ENCODE peak calls at places on chromosomes 16 and 17, in five cellular contexts. U, Q, R, E and M are unnamed samples. For H3K4me1, the result is how much of the 10 kb centered on the place peaks cover.

GRCh38 chr16:27863377-27863776 is 200.1 kb downstream of the GSG1L start:
- DNase-seq in U (no peak), Q (no peak), E (no peak), R (no peak), M (no peak)

GRCh38 chr17:35080536-35080935 is 17.0 kb upstream of the RFFL start:
- DNase-seq in Q (no peak), U (no peak), R (no peak), E (no peak), M (no peak)

GRCh38 chr17:42819939-42820535 is 4.0 kb downstream of the BECN1 start:
- DNase-seq in Q (no peak), U (peak), R (no peak), E (peak), M (no peak)

GRCh38 chr16:4409081-4409932 is 7.1 kb downstream of the CORO7 start:
- DNase-seq in E (no peak), U (no peak), R (no peak), Q (no peak), M (no peak)

GRCh38 chr17:68697850-68698313 is 96.7 kb upstream of the FAM20A start:
- DNase-seq in Q (no peak), U (no peak), E (no peak), R (peak), M (no peak)

GRCh38 chr16:13977177-13977576 is 57.2 kb downstream of the ERCC4 start:
- DNase-seq in R (no peak), U (no peak), Q (no peak), E (no peak), M (no peak)

GRCh38 chr16:69111831-69112230 is 6.4 kb downstream of the HAS3 start:
- DNase-seq in U (peak), R (no peak), Q (no peak), E (no peak), M (no peak)

GRCh38 chr17:1107083-1107776 is 72.6 kb downstream of the ABR start:
- DNase-seq in E (no peak), Q (no peak), R (no peak), U (no peak), M (no peak)

GRCh38 chr17:50684612-50685333 is 22.9 kb downstream of the ANKRD40 start:
- DNase-seq in Q (no peak), E (peak), U (peak), R (peak), M (peak)

GRCh38 chr17:12794919-12795517 is 5.7 kb downstream of the ARHGAP44 start:
- DNase-seq in Q (no peak), E (no peak), U (no peak), R (no peak), M (no peak)

GRCh38 chr16:583470-583814 is 6.4 kb upstream of the RAB40C start:
- DNase-seq in Q (peak), U (peak), R (no peak), E (peak), M (no peak)

GRCh38 chr16:11621920-11622651 is 35.4 kb upstream of the LITAF start:
- DNase-seq in U (no peak), E (no peak), R (no peak), Q (no peak), M (peak)

GRCh38 chr17:31433091-31433790 is 41.8 kb downstream of the RAB11FIP4 start:
- DNase-seq in Q (no peak), R (no peak), E (no peak), U (no peak), M (no peak)

GRCh38 chr17:39553326-39553945 is 54.3 kb downstream of the NEUROD2 start:
- DNase-seq in U (no peak), E (no peak), Q (no peak), R (no peak), M (no peak)

GRCh38 chr17:66904760-66905637 is 59.5 kb upstream of the CACNG4 start:
- DNase-seq in E (peak), U (no peak), R (no peak), Q (peak), M (no peak)

GRCh38 chr17:49756805-49757496 is 7.0 kb downstream of the FAM117A start:
- DNase-seq in Q (no peak), U (no peak), E (no peak), R (no peak), M (no peak)

GRCh38 chr17:48100591-48101011 is 677 bp downstream of the CBX1 start:
- DNase-seq in R (peak), Q (peak), E (peak), U (peak), M (peak)

GRCh38 chr17:31321971-31322370 is 549 bp upstream of the EVI2A start:
- DNase-seq in E (no peak), Q (no peak), U (no peak), R (no peak), M (no peak)

GRCh38 chr16:58589311-58589890 is 40.2 kb downstream of the CNOT1 start:
- DNase-seq in Q (no peak), E (no peak), U (no peak), R (no peak), M (no peak)

GRCh38 chr17:34569591-34569990 is 9.8 kb upstream of the TMEM132E start:
- DNase-seq in Q (no peak), E (no peak), R (no peak), U (no peak), M (no peak)

GRCh38 chr17:61392679-61393078 is 7.0 kb upstream of the TBX2 start:
- DNase-seq in Q (no peak), R (no peak), E (no peak), U (no peak), M (no peak)

GRCh38 chr17:74584307-74584706 is 7.8 kb downstream of the CD300LD start:
- DNase-seq in R (no peak), E (no peak), Q (no peak), U (no peak), M (no peak)

GRCh38 chr16:84844049-84844350 is 24.2 kb downstream of the CRISPLD2 start:
- DNase-seq in R (peak), U (no peak), E (no peak), Q (no peak), M (peak)

GRCh38 chr16:7688811-7689210 is 356.2 kb downstream of the RBFOX1 start:
- DNase-seq in U (no peak), E (no peak), Q (no peak), R (no peak), M (no peak)

GRCh38 chr16:85350973-85351372 is 238.7 kb upstream of the CIBAR2 start:
- DNase-seq in E (peak), Q (peak), R (peak), U (no peak), M (peak)

GRCh38 chr16:3745751-3746355 is 28.5 kb upstream of the TRAP1 start:
- DNase-seq in Q (no peak), R (peak), U (no peak), E (no peak), M (no peak)

GRCh38 chr17:4301066-4301465 is 37.3 kb upstream of the ANKFY1 start:
- DNase-seq in E (no peak), R (no peak), U (no peak), Q (no peak), M (no peak)

GRCh38 chr16:58026139-58026704 is 668 bp downstream of the MMP15 start:
- DNase-seq in Q (peak), E (peak), R (peak), U (peak), M (peak)

GRCh38 chr17:63984206-63984605 is 11.5 kb upstream of the SCN4A start:
- DNase-seq in R (no peak), U (no peak), Q (no peak), E (no peak), M (no peak)

GRCh38 chr17:63634163-63634562 is 11.9 kb downstream of the MAP3K3 start:
- DNase-seq in Q (no peak), R (no peak), E (no peak), U (no peak), M (no peak)

GRCh38 chr16:85602831-85603755 is 10.0 kb upstream of the GSE1 start:
- DNase-seq in R (no peak), E (no peak), Q (no peak), U (no peak), M (no peak)

GRCh38 chr17:66304304-66305174 is 2.1 kb downstream of the PRKCA start:
- DNase-seq in Q (no peak), U (peak), E (peak), R (no peak), M (peak)

GRCh38 chr16:73048292-73049050 is 543 bp upstream of the ZFHX3 start:
- DNase-seq in Q (peak), R (peak), U (no peak), E (peak), M (peak)

GRCh38 chr17:18235743-18236256 is 10.4 kb downstream of the LLGL1 start:
- DNase-seq in R (no peak), E (no peak), Q (no peak), U (no peak), M (no peak)

GRCh38 chr16:51940183-51940582 is 606.8 kb downstream of the TOX3 start:
- DNase-seq in Q (no peak), U (no peak), E (no peak), R (no peak), M (no peak)

GRCh38 chr16:683396-684066 is 603 bp downstream of the JMJD8 start:
- DNase-seq in Q (peak), E (no peak), R (no peak), U (peak), M (peak)

GRCh38 chr16:2719328-2720062 is 529 bp downstream of the PRSS27 start:
- DNase-seq in Q (no peak), R (no peak), E (peak), U (no peak), M (peak)

DNA sequence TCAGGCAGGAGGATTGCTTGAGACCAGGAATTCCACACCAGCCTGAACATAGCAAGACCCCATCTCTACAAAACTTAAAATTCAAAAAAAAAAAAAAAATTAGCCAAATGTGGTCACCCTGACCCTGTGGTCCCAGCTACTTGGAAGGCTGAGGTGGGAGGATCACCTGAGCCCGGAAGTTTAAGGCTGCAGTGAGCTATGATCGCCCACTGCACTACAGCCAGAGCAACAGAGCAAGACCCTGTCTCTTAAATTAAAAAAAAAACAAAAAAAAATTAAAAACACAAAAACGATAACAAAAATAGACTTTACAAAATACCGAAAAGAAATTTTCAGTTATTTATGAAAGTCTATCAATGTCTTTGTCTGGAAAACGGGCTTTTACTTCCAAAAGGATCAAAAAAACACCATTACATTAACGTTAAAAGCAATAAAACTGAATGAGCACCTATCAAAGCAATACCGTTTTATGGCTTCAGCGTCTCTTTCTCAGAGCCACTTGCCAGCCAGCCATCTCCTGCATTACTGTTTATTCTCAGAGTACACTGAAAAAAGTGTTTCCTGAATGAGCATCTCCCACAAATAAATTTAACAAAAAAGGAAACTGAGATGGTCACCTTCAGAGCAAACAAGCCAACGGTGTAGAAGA is 6.1 kb downstream of the USP7 start:
- DNase-seq in E (no peak), Q (no peak), R (peak), U (no peak), M (no peak)
- H3K4me1 ChIP-seq in E (under half), Q (under half), R (under half), U (under half), M (half or more)

GRCh38 chr16:67843343-67843765 is 1.2 kb downstream of the THAP11 start:
- DNase-seq in Q (no peak), E (no peak), R (peak), U (no peak), M (no peak)

GRCh38 chr16:67841816-67842508 is at the start of gene THAP11:
- DNase-seq in Q (peak), E (peak), R (peak), U (peak), M (peak)

GRCh38 chr16:67841198-67841815 is 813 bp upstream of the THAP11 start:
- DNase-seq in R (no peak), U (no peak), E (no peak), Q (no peak), M (no peak)

GRCh38 chr16:67844441-67844840 is 2.3 kb upstream of the NUTF2 start:
- DNase-seq in E (no peak), R (no peak), U (no peak), Q (no peak), M (no peak)

DNA sequence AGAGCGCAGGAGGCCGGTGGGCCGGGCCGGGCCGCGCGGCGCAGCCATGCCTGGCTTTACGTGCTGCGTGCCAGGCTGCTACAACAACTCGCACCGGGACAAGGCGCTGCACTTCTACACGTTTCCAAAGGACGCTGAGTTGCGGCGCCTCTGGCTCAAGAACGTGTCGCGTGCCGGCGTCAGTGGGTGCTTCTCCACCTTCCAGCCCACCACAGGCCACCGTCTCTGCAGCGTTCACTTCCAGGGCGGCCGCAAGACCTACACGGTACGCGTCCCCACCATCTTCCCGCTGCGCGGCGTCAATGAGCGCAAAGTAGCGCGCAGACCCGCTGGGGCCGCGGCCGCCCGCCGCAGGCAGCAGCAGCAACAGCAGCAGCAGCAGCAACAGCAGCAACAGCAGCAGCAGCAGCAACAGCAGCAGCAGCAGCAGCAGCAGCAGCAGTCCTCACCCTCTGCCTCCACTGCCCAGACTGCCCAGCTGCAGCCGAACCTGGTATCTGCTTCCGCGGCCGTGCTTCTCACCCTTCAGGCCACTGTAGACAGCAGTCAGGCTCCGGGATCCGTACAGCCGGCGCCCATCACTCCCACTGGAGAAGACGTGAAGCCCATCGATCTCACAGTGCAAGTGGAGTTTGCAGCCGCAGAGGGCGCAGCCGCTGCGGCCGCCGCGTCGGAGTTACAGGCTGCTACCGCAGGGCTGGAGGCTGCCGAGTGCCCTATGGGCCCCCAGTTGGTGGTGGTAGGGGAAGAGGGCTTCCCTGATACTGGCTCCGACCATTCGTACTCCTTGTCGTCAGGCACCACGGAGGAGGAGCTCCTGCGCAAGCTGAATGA is 606 bp downstream of the THAP11 start:
- DNase-seq in Q (peak), E (peak), U (peak), R (peak), M (peak)
- TF ChIP-seq CTCF in Q (peak), E (peak), U (peak), R (no peak), M (no peak)

GRCh38 chr17:44908761-44909326 is 6.5 kb downstream of the GFAP start:
- DNase-seq in U (no peak), R (no peak), Q (no peak), E (no peak), M (no peak)
- H3K4me1 ChIP-seq in U (under half), R (under half), Q (under half), E (under half), M (under half)

DNA sequence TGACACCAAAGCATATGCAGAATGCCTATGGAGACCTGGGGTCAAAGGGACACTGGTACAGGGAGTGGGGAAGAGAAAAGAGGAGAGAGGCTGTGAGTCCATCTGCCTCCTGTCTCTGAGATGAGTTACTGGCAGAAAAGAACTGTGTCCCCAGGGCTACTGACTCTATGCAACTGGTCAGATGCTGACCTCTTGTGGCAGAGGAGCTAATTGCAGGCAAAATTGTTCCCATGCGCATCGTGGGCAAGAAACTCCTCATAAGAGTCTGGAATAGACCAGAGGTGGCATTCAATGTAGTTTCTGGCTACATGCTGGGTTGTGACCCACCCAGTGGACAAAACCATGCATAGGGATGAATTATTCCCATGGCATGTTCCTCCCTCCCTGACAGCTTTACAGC is 26.1 kb upstream of the MLKL start:
- DNase-seq in Q (no peak), E (no peak), R (no peak), U (peak), M (no peak)
- TF ChIP-seq CTCF in Q (no peak), E (no peak), R (no peak), U (peak), M (peak)

GRCh38 chr17:55284001-55284884 is 19.5 kb downstream of the HLF start:
- DNase-seq in R (no peak), E (no peak), Q (no peak), U (peak), M (peak)

GRCh38 chr17:55285340-55286301 is 20.9 kb downstream of the HLF start:
- DNase-seq in Q (peak), R (peak), U (no peak), E (peak), M (peak)

GRCh38 chr17:55283256-55283965 is 18.7 kb downstream of the HLF start:
- DNase-seq in U (no peak), R (no peak), E (no peak), Q (no peak), M (no peak)

GRCh38 chr17:55286681-55287589 is 22.2 kb downstream of the HLF start:
- DNase-seq in R (no peak), U (no peak), E (peak), Q (peak), M (peak)

GRCh38 chr17:55284944-55285339 is 20.2 kb downstream of the HLF start:
- DNase-seq in Q (no peak), R (no peak), E (no peak), U (no peak), M (no peak)
- H3K4me1 ChIP-seq in Q (under half), R (under half), E (under half), U (under half), M (under half)

GRCh38 chr17:79950711-79951110 is 85.0 kb downstream of the TBC1D16 start:
- DNase-seq in E (no peak), Q (peak), U (peak), R (peak), M (no peak)
- TF ChIP-seq CTCF in E (no peak), Q (no peak), U (peak), R (no peak), M (no peak)

GRCh38 chr16:50268352-50268751 is 2.0 kb downstream of the ADCY7 start:
- DNase-seq in E (no peak), R (peak), U (no peak), Q (no peak), M (no peak)
- H3K4me1 ChIP-seq in E (under half), R (under half), U (under half), Q (under half), M (under half)